ENCODE peak calls at places on chromosomes 1 and 21, in ten cellular contexts. M, K, Z, C, N, U, V, A, O and Q are unnamed samples.
A peak's percentile ranks its signal among the peaks of the same experiment; 100 is the strongest.

GRCh38 chr1:40270152-40270834 is 12.3 kb downstream of the ZMPSTE24 start:
- DNase-seq in M (no peak), K (no peak), Z (no peak), C (no peak), N (no peak), U (peak; percentile 54), V (no peak), A (no peak), O (no peak), Q (no peak)

GRCh38 chr1:29749021-29749420 is 512.7 kb downstream of the PTPRU start:
- DNase-seq in M (no peak), K (no peak), Z (no peak), C (no peak), N (no peak), U (no peak), V (peak; percentile 12), A (no peak), O (no peak), Q (no peak)

GRCh38 chr1:2073382-2074230 is 23.4 kb downstream of the PRKCZ start:
- DNase-seq in M (peak; percentile 42), K (peak; percentile 59), Z (no peak), C (no peak), N (no peak), U (peak; percentile 48), V (no peak), A (no peak), O (peak; percentile 80), Q (peak; percentile 49)

GRCh38 chr1:172089768-172090510 is 248.6 kb downstream of the DNM3 start:
- DNase-seq in M (peak; percentile 45), K (peak; percentile 14), Z (no peak), C (peak; percentile 77), N (peak; percentile 46), U (peak; percentile 65), V (peak; percentile 86), A (peak; percentile 38), O (no peak), Q (peak; percentile 69)

GRCh38 chr1:85372683-85373446 is 92.1 kb downstream of the DDAH1 start:
- DNase-seq in M (peak; percentile 48), K (no peak), Z (no peak), C (no peak), N (no peak), U (peak; percentile 73), V (no peak), A (no peak), O (no peak), Q (peak; percentile 54)

GRCh38 chr21:17925900-17926299 is 106.7 kb upstream of the C21orf91 start:
- DNase-seq in M (no peak), K (no peak), Z (no peak), C (peak; percentile 25), N (no peak), U (peak; percentile 22), V (no peak), A (peak; percentile 59), O (peak; percentile 44), Q (peak; percentile 52)

GRCh38 chr1:168224991-168225390 is 813 bp upstream of the SFT2D2 start:
- DNase-seq in M (no peak), K (no peak), Z (no peak), C (peak; percentile 21), N (no peak), U (no peak), V (no peak), A (no peak), O (no peak), Q (no peak)

GRCh38 chr1:34899471-34899870 is 30.0 kb downstream of the DLGAP3 start:
- DNase-seq in M (no peak), K (no peak), Z (no peak), C (no peak), N (no peak), U (no peak), V (peak; percentile 24), A (no peak), O (no peak), Q (no peak)

GRCh38 chr1:232291258-232291657 is 338.7 kb downstream of the SIPA1L2 start:
- DNase-seq in M (no peak), K (no peak), Z (no peak), C (no peak), N (no peak), U (no peak), V (no peak), A (no peak), O (peak; percentile 5), Q (peak; percentile 12)

DNA sequence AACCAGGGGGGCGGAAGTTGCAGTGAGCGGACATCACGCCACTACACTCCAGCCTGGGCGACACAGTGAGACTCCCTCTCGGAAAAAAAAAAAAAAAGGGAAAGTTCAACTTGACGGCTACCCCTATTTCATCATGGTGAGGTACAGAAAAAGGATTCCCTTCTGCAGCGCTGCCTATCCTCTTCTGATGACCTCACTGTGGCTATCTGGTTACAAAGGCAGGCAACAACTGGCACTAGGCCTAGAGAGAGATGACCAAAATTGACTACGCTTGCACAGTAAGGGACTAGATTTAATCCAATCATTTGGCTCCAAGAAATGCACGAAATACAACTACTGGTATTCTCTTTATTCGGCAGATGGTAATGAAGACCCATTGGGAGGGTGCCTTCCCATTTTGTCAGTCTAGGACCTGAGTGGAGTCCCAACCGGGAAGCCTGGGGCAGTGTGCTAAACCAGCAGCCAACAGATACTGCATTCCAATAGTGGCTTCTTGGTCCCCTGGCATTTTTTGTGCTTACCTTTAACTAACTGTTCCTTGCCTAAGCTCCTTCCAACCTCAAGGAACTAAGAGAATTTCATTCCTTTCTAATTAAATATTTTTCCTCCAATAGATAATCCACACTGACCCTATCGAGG is 36.6 kb downstream of the ITPKB start:
- DNase-seq in M (peak; percentile 52), K (no peak), Z (no peak), C (no peak), N (no peak), U (peak; percentile 60), V (peak; percentile 57), A (no peak), O (peak; percentile 46), Q (peak; percentile 62)
- H3K4me3 ChIP-seq in M (peak overlapping the region; percentile 59), K (no peak overlapping the region), Z (peak overlapping the region; percentile 36), C (peak overlapping the region; percentile 58), N (peak overlapping the region; percentile 69), U (peak overlapping the region; percentile 2), V (peak overlapping the region; percentile 81), A (no peak overlapping the region), O (peak overlapping the region; percentile 87), Q (no peak overlapping the region)

GRCh38 chr1:161099090-161099802 is 1.1 kb downstream of the KLHDC9 start:
- DNase-seq in M (no peak), K (no peak), Z (no peak), C (no peak), N (no peak), U (no peak), V (peak; percentile 31), A (no peak), O (no peak), Q (no peak)
- H3K4me3 ChIP-seq in M (peak overlapping the region; percentile 59), K (peak overlapping the region; percentile 91), Z (peak overlapping the region; percentile 49), C (peak overlapping the region; percentile 68), N (no peak overlapping the region), U (no peak overlapping the region), V (peak overlapping the region; percentile 82), A (no peak overlapping the region), O (no peak overlapping the region), Q (no peak overlapping the region)

DNA sequence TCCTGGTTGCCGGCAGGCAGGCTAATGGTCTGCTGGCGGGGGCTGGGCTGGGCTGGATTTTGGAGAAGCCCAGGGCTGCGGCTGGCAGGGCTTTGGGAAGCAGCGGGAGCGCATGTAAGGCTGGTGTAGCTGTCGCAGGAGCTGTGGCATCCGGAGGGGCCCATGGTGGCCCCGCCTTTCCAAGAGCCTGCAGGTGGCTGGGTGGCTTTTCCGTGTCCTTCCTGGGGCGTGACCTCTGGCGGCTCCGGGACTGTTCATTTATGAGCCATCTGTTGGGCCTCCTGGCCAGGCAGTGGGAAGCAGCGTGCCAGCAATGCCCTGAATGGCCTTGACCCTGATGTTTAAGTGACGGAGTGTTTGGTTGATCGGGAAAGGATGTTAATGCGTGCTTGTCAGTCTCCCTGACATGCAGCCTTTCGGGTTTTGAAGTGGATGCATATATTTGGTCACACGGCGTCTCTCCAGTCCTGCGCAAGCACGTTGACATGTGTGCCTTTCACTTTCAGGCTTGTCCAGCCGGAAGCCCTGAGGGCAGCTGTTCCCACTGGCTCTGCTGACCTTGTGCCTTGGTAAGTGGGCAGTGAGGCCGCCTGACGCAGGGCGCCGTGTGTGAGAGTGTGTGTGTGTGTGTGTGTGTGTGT is 38.5 kb downstream of the AGPAT3 start:
- DNase-seq in M (no peak), K (no peak), Z (no peak), C (no peak), N (no peak), U (peak; percentile 38), V (no peak), A (peak; percentile 76), O (no peak), Q (no peak)
- H3K4me3 ChIP-seq in M (no peak overlapping the region), K (no peak overlapping the region), Z (no peak overlapping the region), C (no peak overlapping the region), N (no peak overlapping the region), U (no peak overlapping the region), V (no peak overlapping the region), A (no peak overlapping the region), O (no peak overlapping the region), Q (no peak overlapping the region)

GRCh38 chr1:38817267-38817957 is 42.2 kb downstream of the RRAGC start:
- DNase-seq in M (no peak), K (no peak), Z (no peak), C (no peak), N (no peak), U (no peak), V (no peak), A (no peak), O (no peak), Q (no peak)

GRCh38 chr1:38818706-38819439 is 40.7 kb downstream of the RRAGC start:
- DNase-seq in M (no peak), K (no peak), Z (no peak), C (no peak), N (no peak), U (no peak), V (peak; percentile 67), A (no peak), O (no peak), Q (no peak)

GRCh38 chr1:38815903-38816627 is 43.5 kb downstream of the RRAGC start:
- DNase-seq in M (no peak), K (no peak), Z (no peak), C (peak; percentile 93), N (no peak), U (no peak), V (no peak), A (no peak), O (no peak), Q (no peak)

GRCh38 chr1:38819516-38819915 is 40.1 kb downstream of the RRAGC start:
- DNase-seq in M (no peak), K (no peak), Z (no peak), C (no peak), N (no peak), U (no peak), V (no peak), A (no peak), O (no peak), Q (no peak)

DNA sequence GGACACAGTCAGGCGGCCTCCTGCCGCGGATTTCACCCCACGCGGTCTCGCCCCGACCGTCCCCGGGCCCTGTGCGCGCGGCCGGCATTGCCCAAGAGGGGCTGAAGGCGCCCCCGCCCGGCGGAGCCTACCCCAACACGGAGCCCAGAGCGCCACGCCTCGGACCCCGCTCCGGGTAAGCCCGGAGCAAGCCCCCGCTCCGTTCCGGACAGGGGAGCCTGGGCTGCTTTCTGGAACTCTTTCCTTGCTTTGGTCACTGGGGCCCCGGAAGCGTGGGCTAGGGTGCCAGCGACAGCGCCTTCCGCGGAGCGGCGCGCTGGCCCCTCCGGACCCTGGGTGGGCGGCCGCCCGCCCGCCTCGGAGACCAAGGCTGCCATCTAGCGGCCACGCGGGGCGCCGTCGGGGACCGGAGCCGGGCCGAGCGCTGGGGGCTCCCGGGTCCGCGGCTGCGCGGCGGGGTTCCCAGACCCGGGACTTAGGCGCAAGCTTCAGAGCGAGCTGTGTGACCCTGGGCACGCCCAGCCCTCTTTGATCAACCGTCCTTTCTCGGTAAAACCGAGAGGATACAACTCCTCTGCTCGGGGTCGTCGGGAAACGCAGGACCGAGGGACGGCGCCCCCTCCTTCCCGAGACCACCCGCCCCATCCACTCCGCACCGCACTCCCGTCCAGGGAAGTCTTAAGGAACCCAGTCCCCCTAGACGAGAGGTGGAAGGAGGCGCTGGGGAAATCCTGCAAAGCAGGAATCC is 41.4 kb downstream of the RRAGC start:
- DNase-seq in M (no peak), K (peak; percentile 76), Z (no peak), C (peak; percentile 36), N (peak; percentile 56), U (peak; percentile 28), V (peak; percentile 92), A (peak; percentile 30), O (peak; percentile 68), Q (no peak)
- H3K4me3 ChIP-seq in M (no peak overlapping the region), K (peak overlapping the region; percentile 73), Z (no peak overlapping the region), C (peak overlapping the region; percentile 19), N (peak overlapping the region; percentile 24), U (peak overlapping the region; percentile 51), V (peak overlapping the region; percentile 80), A (peak overlapping the region; percentile 50), O (peak overlapping the region; percentile 6), Q (no peak overlapping the region)